ENCODE peak calls at places on chromosome 15, in seven cellular contexts. One of them, this sample, is unnamed.

GRCh38 chr15:33639051-33639450 is 328.3 kb downstream of the RYR3 start:
- DNase-seq in activated T-cell treated with anti-CD3 and anti-CD28 coated beads for 1 hour: no peak
- DNase-seq in NCI-H1417: no peak
- DNase-seq in KBM-7: no peak
- DNase-seq in stimulated activated CD4-positive, alpha-beta T cell treated with anti-CD3 and anti-CD28 coated beads, Interleukin-12 subunit alpha, Interleukin-12 subunit beta, amount 100 ng/mL, for 24 hours: no peak
- DNase-seq in Right ventricle myocardium superior: no peak
- DNase-seq in IMR-90: no peak
- DNase-seq in this sample: no peak

GRCh38 chr15:93286456-93286855 is 197.4 kb upstream of the RGMA start:
- DNase-seq in activated T-cell treated with anti-CD3 and anti-CD28 coated beads for 1 hour: no peak
- DNase-seq in NCI-H1417: no peak
- DNase-seq in KBM-7: no peak
- DNase-seq in stimulated activated CD4-positive, alpha-beta T cell treated with anti-CD3 and anti-CD28 coated beads, Interleukin-12 subunit alpha, Interleukin-12 subunit beta, amount 100 ng/mL, for 24 hours: no peak
- DNase-seq in Right ventricle myocardium superior: no peak
- DNase-seq in IMR-90: no peak
- DNase-seq in this sample: no peak

GRCh38 chr15:40232625-40233070 is 6.2 kb upstream of the PAK6 start:
- DNase-seq in activated T-cell treated with anti-CD3 and anti-CD28 coated beads for 1 hour: no peak
- DNase-seq in NCI-H1417: no peak
- DNase-seq in KBM-7: peak; percentile 78
- DNase-seq in stimulated activated CD4-positive, alpha-beta T cell treated with anti-CD3 and anti-CD28 coated beads, Interleukin-12 subunit alpha, Interleukin-12 subunit beta, amount 100 ng/mL, for 24 hours: no peak
- DNase-seq in Right ventricle myocardium superior: no peak
- DNase-seq in IMR-90: peak; percentile 22
- DNase-seq in this sample: no peak

GRCh38 chr15:41838400-41838897 is at the start of gene PLA2G4B:
- DNase-seq in activated T-cell treated with anti-CD3 and anti-CD28 coated beads for 1 hour: no peak
- DNase-seq in NCI-H1417: peak; percentile 3
- DNase-seq in KBM-7: no peak
- DNase-seq in stimulated activated CD4-positive, alpha-beta T cell treated with anti-CD3 and anti-CD28 coated beads, Interleukin-12 subunit alpha, Interleukin-12 subunit beta, amount 100 ng/mL, for 24 hours: no peak
- DNase-seq in Right ventricle myocardium superior: no peak
- DNase-seq in IMR-90: no peak
- DNase-seq in this sample: no peak

GRCh38 chr15:65743637-65744252 is 48.3 kb downstream of the DENND4A start:
- DNase-seq in activated T-cell treated with anti-CD3 and anti-CD28 coated beads for 1 hour: no peak
- DNase-seq in NCI-H1417: no peak
- DNase-seq in KBM-7: no peak
- DNase-seq in stimulated activated CD4-positive, alpha-beta T cell treated with anti-CD3 and anti-CD28 coated beads, Interleukin-12 subunit alpha, Interleukin-12 subunit beta, amount 100 ng/mL, for 24 hours: no peak
- DNase-seq in Right ventricle myocardium superior: no peak
- DNase-seq in IMR-90: no peak
- DNase-seq in this sample: no peak

GRCh38 chr15:100705841-100706240 is 103.5 kb downstream of the ASB7 start:
- DNase-seq in activated T-cell treated with anti-CD3 and anti-CD28 coated beads for 1 hour: no peak
- DNase-seq in NCI-H1417: no peak
- DNase-seq in KBM-7: no peak
- DNase-seq in stimulated activated CD4-positive, alpha-beta T cell treated with anti-CD3 and anti-CD28 coated beads, Interleukin-12 subunit alpha, Interleukin-12 subunit beta, amount 100 ng/mL, for 24 hours: no peak
- DNase-seq in Right ventricle myocardium superior: no peak
- DNase-seq in IMR-90: no peak
- DNase-seq in this sample: no peak

GRCh38 chr15:100114526-100114925 is 227.2 kb downstream of the ADAMTS17 start:
- DNase-seq in activated T-cell treated with anti-CD3 and anti-CD28 coated beads for 1 hour: no peak
- DNase-seq in NCI-H1417: no peak
- DNase-seq in KBM-7: no peak
- DNase-seq in stimulated activated CD4-positive, alpha-beta T cell treated with anti-CD3 and anti-CD28 coated beads, Interleukin-12 subunit alpha, Interleukin-12 subunit beta, amount 100 ng/mL, for 24 hours: no peak
- DNase-seq in Right ventricle myocardium superior: peak; percentile 67
- DNase-seq in IMR-90: peak; percentile 48
- DNase-seq in this sample: no peak

GRCh38 chr15:38253448-38253847 is 812 bp downstream of the SPRED1 start:
- DNase-seq in activated T-cell treated with anti-CD3 and anti-CD28 coated beads for 1 hour: no peak
- DNase-seq in NCI-H1417: no peak
- DNase-seq in KBM-7: peak; percentile 45
- DNase-seq in stimulated activated CD4-positive, alpha-beta T cell treated with anti-CD3 and anti-CD28 coated beads, Interleukin-12 subunit alpha, Interleukin-12 subunit beta, amount 100 ng/mL, for 24 hours: no peak
- DNase-seq in Right ventricle myocardium superior: no peak
- DNase-seq in IMR-90: peak; percentile 75
- DNase-seq in this sample: no peak

GRCh38 chr15:52427804-52428203 is 100.9 kb downstream of the MYO5A start:
- DNase-seq in activated T-cell treated with anti-CD3 and anti-CD28 coated beads for 1 hour: no peak
- DNase-seq in NCI-H1417: peak; percentile 6
- DNase-seq in KBM-7: peak; percentile 63
- DNase-seq in stimulated activated CD4-positive, alpha-beta T cell treated with anti-CD3 and anti-CD28 coated beads, Interleukin-12 subunit alpha, Interleukin-12 subunit beta, amount 100 ng/mL, for 24 hours: no peak
- DNase-seq in Right ventricle myocardium superior: peak; percentile 50
- DNase-seq in IMR-90: peak; percentile 86
- DNase-seq in this sample: no peak

GRCh38 chr15:74402337-74402839 is 31.4 kb downstream of the SEMA7A start:
- DNase-seq in activated T-cell treated with anti-CD3 and anti-CD28 coated beads for 1 hour: no peak
- DNase-seq in NCI-H1417: no peak
- DNase-seq in KBM-7: no peak
- DNase-seq in stimulated activated CD4-positive, alpha-beta T cell treated with anti-CD3 and anti-CD28 coated beads, Interleukin-12 subunit alpha, Interleukin-12 subunit beta, amount 100 ng/mL, for 24 hours: no peak
- DNase-seq in Right ventricle myocardium superior: no peak
- DNase-seq in IMR-90: no peak
- DNase-seq in this sample: no peak

GRCh38 chr15:39486546-39487081 is 94.3 kb upstream of the THBS1 start:
- DNase-seq in activated T-cell treated with anti-CD3 and anti-CD28 coated beads for 1 hour: no peak
- DNase-seq in NCI-H1417: no peak
- DNase-seq in KBM-7: no peak
- DNase-seq in stimulated activated CD4-positive, alpha-beta T cell treated with anti-CD3 and anti-CD28 coated beads, Interleukin-12 subunit alpha, Interleukin-12 subunit beta, amount 100 ng/mL, for 24 hours: no peak
- DNase-seq in Right ventricle myocardium superior: no peak
- DNase-seq in IMR-90: peak; percentile 66
- DNase-seq in this sample: no peak

GRCh38 chr15:57676578-57676977 is 29.9 kb upstream of the POLR2M start:
- DNase-seq in activated T-cell treated with anti-CD3 and anti-CD28 coated beads for 1 hour: no peak
- DNase-seq in NCI-H1417: no peak
- DNase-seq in KBM-7: no peak
- DNase-seq in stimulated activated CD4-positive, alpha-beta T cell treated with anti-CD3 and anti-CD28 coated beads, Interleukin-12 subunit alpha, Interleukin-12 subunit beta, amount 100 ng/mL, for 24 hours: no peak
- DNase-seq in Right ventricle myocardium superior: no peak
- DNase-seq in IMR-90: no peak
- DNase-seq in this sample: no peak

GRCh38 chr15:94086360-94086759 is 145.0 kb upstream of the MCTP2 start:
- DNase-seq in activated T-cell treated with anti-CD3 and anti-CD28 coated beads for 1 hour: no peak
- DNase-seq in NCI-H1417: no peak
- DNase-seq in KBM-7: no peak
- DNase-seq in stimulated activated CD4-positive, alpha-beta T cell treated with anti-CD3 and anti-CD28 coated beads, Interleukin-12 subunit alpha, Interleukin-12 subunit beta, amount 100 ng/mL, for 24 hours: no peak
- DNase-seq in Right ventricle myocardium superior: no peak
- DNase-seq in IMR-90: peak; percentile 31
- DNase-seq in this sample: no peak

GRCh38 chr15:51677453-51677852 is 3.9 kb upstream of the SCG3 start:
- DNase-seq in activated T-cell treated with anti-CD3 and anti-CD28 coated beads for 1 hour: no peak
- DNase-seq in NCI-H1417: no peak
- DNase-seq in KBM-7: no peak
- DNase-seq in stimulated activated CD4-positive, alpha-beta T cell treated with anti-CD3 and anti-CD28 coated beads, Interleukin-12 subunit alpha, Interleukin-12 subunit beta, amount 100 ng/mL, for 24 hours: no peak
- DNase-seq in Right ventricle myocardium superior: no peak
- DNase-seq in IMR-90: no peak
- DNase-seq in this sample: no peak

GRCh38 chr15:35753486-35753885 is 207.5 kb upstream of the DPH6 start:
- DNase-seq in activated T-cell treated with anti-CD3 and anti-CD28 coated beads for 1 hour: no peak
- DNase-seq in NCI-H1417: no peak
- DNase-seq in KBM-7: no peak
- DNase-seq in stimulated activated CD4-positive, alpha-beta T cell treated with anti-CD3 and anti-CD28 coated beads, Interleukin-12 subunit alpha, Interleukin-12 subunit beta, amount 100 ng/mL, for 24 hours: no peak
- DNase-seq in Right ventricle myocardium superior: no peak
- DNase-seq in IMR-90: peak; percentile 68
- DNase-seq in this sample: no peak

GRCh38 chr15:67138946-67139855 is 73.8 kb downstream of the SMAD3 start:
- DNase-seq in activated T-cell treated with anti-CD3 and anti-CD28 coated beads for 1 hour: no peak
- DNase-seq in NCI-H1417: no peak
- DNase-seq in KBM-7: no peak
- DNase-seq in stimulated activated CD4-positive, alpha-beta T cell treated with anti-CD3 and anti-CD28 coated beads, Interleukin-12 subunit alpha, Interleukin-12 subunit beta, amount 100 ng/mL, for 24 hours: no peak
- DNase-seq in Right ventricle myocardium superior: no peak
- DNase-seq in IMR-90: peak; percentile 52
- DNase-seq in this sample: no peak

GRCh38 chr15:85804481-85805165 is 9.9 kb upstream of the KLHL25 start:
- DNase-seq in activated T-cell treated with anti-CD3 and anti-CD28 coated beads for 1 hour: no peak
- DNase-seq in NCI-H1417: no peak
- DNase-seq in KBM-7: no peak
- DNase-seq in stimulated activated CD4-positive, alpha-beta T cell treated with anti-CD3 and anti-CD28 coated beads, Interleukin-12 subunit alpha, Interleukin-12 subunit beta, amount 100 ng/mL, for 24 hours: no peak
- DNase-seq in Right ventricle myocardium superior: no peak
- DNase-seq in IMR-90: no peak
- DNase-seq in this sample: no peak

GRCh38 chr15:69175536-69175935 is 15.1 kb downstream of the GLCE start:
- DNase-seq in activated T-cell treated with anti-CD3 and anti-CD28 coated beads for 1 hour: no peak
- DNase-seq in NCI-H1417: no peak
- DNase-seq in KBM-7: no peak
- DNase-seq in stimulated activated CD4-positive, alpha-beta T cell treated with anti-CD3 and anti-CD28 coated beads, Interleukin-12 subunit alpha, Interleukin-12 subunit beta, amount 100 ng/mL, for 24 hours: no peak
- DNase-seq in Right ventricle myocardium superior: no peak
- DNase-seq in IMR-90: no peak
- DNase-seq in this sample: no peak

GRCh38 chr15:100914876-100915275 is 4.3 kb upstream of the LRRK1 start:
- DNase-seq in activated T-cell treated with anti-CD3 and anti-CD28 coated beads for 1 hour: no peak
- DNase-seq in NCI-H1417: no peak
- DNase-seq in KBM-7: no peak
- DNase-seq in stimulated activated CD4-positive, alpha-beta T cell treated with anti-CD3 and anti-CD28 coated beads, Interleukin-12 subunit alpha, Interleukin-12 subunit beta, amount 100 ng/mL, for 24 hours: no peak
- DNase-seq in Right ventricle myocardium superior: no peak
- DNase-seq in IMR-90: peak; percentile 24
- DNase-seq in this sample: no peak

GRCh38 chr15:88989578-88989977 is 76.4 kb upstream of the MFGE8 start:
- DNase-seq in activated T-cell treated with anti-CD3 and anti-CD28 coated beads for 1 hour: no peak
- DNase-seq in NCI-H1417: no peak
- DNase-seq in KBM-7: no peak
- DNase-seq in stimulated activated CD4-positive, alpha-beta T cell treated with anti-CD3 and anti-CD28 coated beads, Interleukin-12 subunit alpha, Interleukin-12 subunit beta, amount 100 ng/mL, for 24 hours: no peak
- DNase-seq in Right ventricle myocardium superior: no peak
- DNase-seq in IMR-90: peak; percentile 94
- DNase-seq in this sample: no peak

GRCh38 chr15:94844533-94845390 is 613.4 kb downstream of the MCTP2 start:
- DNase-seq in activated T-cell treated with anti-CD3 and anti-CD28 coated beads for 1 hour: no peak
- DNase-seq in NCI-H1417: no peak
- DNase-seq in KBM-7: peak; percentile 70
- DNase-seq in stimulated activated CD4-positive, alpha-beta T cell treated with anti-CD3 and anti-CD28 coated beads, Interleukin-12 subunit alpha, Interleukin-12 subunit beta, amount 100 ng/mL, for 24 hours: no peak
- DNase-seq in Right ventricle myocardium superior: peak; percentile 80
- DNase-seq in IMR-90: no peak
- DNase-seq in this sample: no peak

GRCh38 chr15:35719964-35720507 is 174.1 kb upstream of the DPH6 start:
- DNase-seq in activated T-cell treated with anti-CD3 and anti-CD28 coated beads for 1 hour: no peak
- DNase-seq in NCI-H1417: no peak
- DNase-seq in KBM-7: no peak
- DNase-seq in stimulated activated CD4-positive, alpha-beta T cell treated with anti-CD3 and anti-CD28 coated beads, Interleukin-12 subunit alpha, Interleukin-12 subunit beta, amount 100 ng/mL, for 24 hours: no peak
- DNase-seq in Right ventricle myocardium superior: no peak
- DNase-seq in IMR-90: peak; percentile 40
- DNase-seq in this sample: no peak

GRCh38 chr15:33209575-33210519 is 15.3 kb upstream of the FMN1 start:
- DNase-seq in activated T-cell treated with anti-CD3 and anti-CD28 coated beads for 1 hour: no peak
- DNase-seq in NCI-H1417: no peak
- DNase-seq in KBM-7: peak; percentile 25
- DNase-seq in stimulated activated CD4-positive, alpha-beta T cell treated with anti-CD3 and anti-CD28 coated beads, Interleukin-12 subunit alpha, Interleukin-12 subunit beta, amount 100 ng/mL, for 24 hours: no peak
- DNase-seq in Right ventricle myocardium superior: no peak
- DNase-seq in IMR-90: no peak
- DNase-seq in this sample: no peak

GRCh38 chr15:92954578-92954977 is 54.5 kb downstream of the CHD2 start:
- DNase-seq in activated T-cell treated with anti-CD3 and anti-CD28 coated beads for 1 hour: no peak
- DNase-seq in NCI-H1417: no peak
- DNase-seq in KBM-7: peak; percentile 41
- DNase-seq in stimulated activated CD4-positive, alpha-beta T cell treated with anti-CD3 and anti-CD28 coated beads, Interleukin-12 subunit alpha, Interleukin-12 subunit beta, amount 100 ng/mL, for 24 hours: no peak
- DNase-seq in Right ventricle myocardium superior: no peak
- DNase-seq in IMR-90: no peak
- DNase-seq in this sample: no peak

GRCh38 chr15:70653426-70653825 is 109.9 kb downstream of the UACA start:
- DNase-seq in activated T-cell treated with anti-CD3 and anti-CD28 coated beads for 1 hour: no peak
- DNase-seq in NCI-H1417: no peak
- DNase-seq in KBM-7: no peak
- DNase-seq in stimulated activated CD4-positive, alpha-beta T cell treated with anti-CD3 and anti-CD28 coated beads, Interleukin-12 subunit alpha, Interleukin-12 subunit beta, amount 100 ng/mL, for 24 hours: no peak
- DNase-seq in Right ventricle myocardium superior: no peak
- DNase-seq in IMR-90: no peak
- DNase-seq in this sample: no peak

GRCh38 chr15:79680721-79681120 is 216.1 kb downstream of the MTHFS start:
- DNase-seq in activated T-cell treated with anti-CD3 and anti-CD28 coated beads for 1 hour: no peak
- DNase-seq in NCI-H1417: no peak
- DNase-seq in KBM-7: no peak
- DNase-seq in stimulated activated CD4-positive, alpha-beta T cell treated with anti-CD3 and anti-CD28 coated beads, Interleukin-12 subunit alpha, Interleukin-12 subunit beta, amount 100 ng/mL, for 24 hours: no peak
- DNase-seq in Right ventricle myocardium superior: no peak
- DNase-seq in IMR-90: peak; percentile 88
- DNase-seq in this sample: no peak

GRCh38 chr15:52118969-52119749 is 6.6 kb upstream of the BCL2L10 start:
- DNase-seq in activated T-cell treated with anti-CD3 and anti-CD28 coated beads for 1 hour: no peak
- DNase-seq in NCI-H1417: no peak
- DNase-seq in KBM-7: no peak
- DNase-seq in stimulated activated CD4-positive, alpha-beta T cell treated with anti-CD3 and anti-CD28 coated beads, Interleukin-12 subunit alpha, Interleukin-12 subunit beta, amount 100 ng/mL, for 24 hours: no peak
- DNase-seq in Right ventricle myocardium superior: no peak
- DNase-seq in IMR-90: no peak
- DNase-seq in this sample: no peak

GRCh38 chr15:87682527-87682926 is 574.0 kb downstream of the NTRK3 start:
- DNase-seq in activated T-cell treated with anti-CD3 and anti-CD28 coated beads for 1 hour: no peak
- DNase-seq in NCI-H1417: no peak
- DNase-seq in KBM-7: no peak
- DNase-seq in stimulated activated CD4-positive, alpha-beta T cell treated with anti-CD3 and anti-CD28 coated beads, Interleukin-12 subunit alpha, Interleukin-12 subunit beta, amount 100 ng/mL, for 24 hours: no peak
- DNase-seq in Right ventricle myocardium superior: no peak
- DNase-seq in IMR-90: no peak
- DNase-seq in this sample: no peak

GRCh38 chr15:84937144-84937543 is 44.5 kb upstream of the PDE8A start:
- DNase-seq in activated T-cell treated with anti-CD3 and anti-CD28 coated beads for 1 hour: no peak
- DNase-seq in NCI-H1417: no peak
- DNase-seq in KBM-7: peak; percentile 45
- DNase-seq in stimulated activated CD4-positive, alpha-beta T cell treated with anti-CD3 and anti-CD28 coated beads, Interleukin-12 subunit alpha, Interleukin-12 subunit beta, amount 100 ng/mL, for 24 hours: no peak
- DNase-seq in Right ventricle myocardium superior: no peak
- DNase-seq in IMR-90: peak; percentile 16
- DNase-seq in this sample: no peak

GRCh38 chr15:70833897-70834765 is 19.8 kb downstream of the LARP6 start:
- DNase-seq in activated T-cell treated with anti-CD3 and anti-CD28 coated beads for 1 hour: no peak
- DNase-seq in NCI-H1417: no peak
- DNase-seq in KBM-7: peak; percentile 41
- DNase-seq in stimulated activated CD4-positive, alpha-beta T cell treated with anti-CD3 and anti-CD28 coated beads, Interleukin-12 subunit alpha, Interleukin-12 subunit beta, amount 100 ng/mL, for 24 hours: no peak
- DNase-seq in Right ventricle myocardium superior: no peak
- DNase-seq in IMR-90: peak; percentile 91
- DNase-seq in this sample: no peak

GRCh38 chr15:65881766-65882434 is 12.6 kb downstream of the RAB11A start:
- DNase-seq in activated T-cell treated with anti-CD3 and anti-CD28 coated beads for 1 hour: no peak
- DNase-seq in NCI-H1417: no peak
- DNase-seq in KBM-7: no peak
- DNase-seq in stimulated activated CD4-positive, alpha-beta T cell treated with anti-CD3 and anti-CD28 coated beads, Interleukin-12 subunit alpha, Interleukin-12 subunit beta, amount 100 ng/mL, for 24 hours: no peak
- DNase-seq in Right ventricle myocardium superior: no peak
- DNase-seq in IMR-90: no peak
- DNase-seq in this sample: no peak